ENCODE peak calls at places on chromosome 9, in seven cellular contexts. One of them, this sample, is unnamed.

GRCh38 chr9:108476574-108476973 is 379.2 kb downstream of the ACTL7B start:
- DNase-seq in HT1080: peak; percentile 45
- DNase-seq in BJ: no peak
- DNase-seq in fibroblast of the conjunctiva: no peak
- DNase-seq in nephron progenitor cell: no peak
- DNase-seq in upper lobe of left lung: no peak
- DNase-seq in neural crest cell: no peak
- DNase-seq in this sample: no peak

GRCh38 chr9:114291064-114291474 is 31.8 kb upstream of the ORM1 start:
- DNase-seq in HT1080: peak; percentile 71
- DNase-seq in BJ: no peak
- DNase-seq in fibroblast of the conjunctiva: peak; percentile 56
- DNase-seq in nephron progenitor cell: peak; percentile 91
- DNase-seq in upper lobe of left lung: no peak
- DNase-seq in neural crest cell: peak; percentile 87
- DNase-seq in this sample: peak; percentile 42

GRCh38 chr9:134634667-134635230 is 6.9 kb upstream of the COL5A1 start:
- DNase-seq in HT1080: no peak
- DNase-seq in BJ: no peak
- DNase-seq in fibroblast of the conjunctiva: no peak
- DNase-seq in nephron progenitor cell: no peak
- DNase-seq in upper lobe of left lung: peak; percentile 17
- DNase-seq in neural crest cell: no peak
- DNase-seq in this sample: no peak

GRCh38 chr9:94517254-94517653 is 37.6 kb upstream of the PCAT7 start:
- DNase-seq in HT1080: no peak
- DNase-seq in BJ: no peak
- DNase-seq in fibroblast of the conjunctiva: no peak
- DNase-seq in nephron progenitor cell: no peak
- DNase-seq in upper lobe of left lung: no peak
- DNase-seq in neural crest cell: no peak
- DNase-seq in this sample: no peak

GRCh38 chr9:21684231-21684630 is 118.2 kb upstream of the MTAP start:
- DNase-seq in HT1080: peak; percentile 32
- DNase-seq in BJ: no peak
- DNase-seq in fibroblast of the conjunctiva: no peak
- DNase-seq in nephron progenitor cell: no peak
- DNase-seq in upper lobe of left lung: no peak
- DNase-seq in neural crest cell: no peak
- DNase-seq in this sample: no peak

GRCh38 chr9:128987800-128988199 is 40.3 kb downstream of the NUP188 start:
- DNase-seq in HT1080: peak; percentile 72
- DNase-seq in BJ: peak; percentile 33
- DNase-seq in fibroblast of the conjunctiva: peak; percentile 72
- DNase-seq in nephron progenitor cell: no peak
- DNase-seq in upper lobe of left lung: no peak
- DNase-seq in neural crest cell: no peak
- DNase-seq in this sample: peak; percentile 79

GRCh38 chr9:110047955-110048472 is 159.9 kb downstream of the C9orf152 start:
- DNase-seq in HT1080: no peak
- DNase-seq in BJ: no peak
- DNase-seq in fibroblast of the conjunctiva: no peak
- DNase-seq in nephron progenitor cell: peak; percentile 52
- DNase-seq in upper lobe of left lung: peak; percentile 65
- DNase-seq in neural crest cell: peak; percentile 34
- DNase-seq in this sample: no peak

GRCh38 chr9:36288057-36288456 is 29.8 kb upstream of the GNE start:
- DNase-seq in HT1080: no peak
- DNase-seq in BJ: no peak
- DNase-seq in fibroblast of the conjunctiva: no peak
- DNase-seq in nephron progenitor cell: no peak
- DNase-seq in upper lobe of left lung: no peak
- DNase-seq in neural crest cell: no peak
- DNase-seq in this sample: no peak

GRCh38 chr9:127092041-127092608 is 30.3 kb downstream of the ANGPTL2 start:
- DNase-seq in HT1080: peak; percentile 62
- DNase-seq in BJ: no peak
- DNase-seq in fibroblast of the conjunctiva: no peak
- DNase-seq in nephron progenitor cell: no peak
- DNase-seq in upper lobe of left lung: no peak
- DNase-seq in neural crest cell: no peak
- DNase-seq in this sample: no peak

GRCh38 chr9:95511952-95512750 is 4.6 kb downstream of the PTCH1 start:
- DNase-seq in HT1080: peak; percentile 34
- DNase-seq in BJ: no peak
- DNase-seq in fibroblast of the conjunctiva: no peak
- DNase-seq in nephron progenitor cell: peak; percentile 38
- DNase-seq in upper lobe of left lung: peak; percentile 53
- DNase-seq in neural crest cell: no peak
- DNase-seq in this sample: no peak

GRCh38 chr9:121945849-121946248 is 147.3 kb downstream of the TTLL11 start:
- DNase-seq in HT1080: peak; percentile 85
- DNase-seq in BJ: no peak
- DNase-seq in fibroblast of the conjunctiva: no peak
- DNase-seq in nephron progenitor cell: no peak
- DNase-seq in upper lobe of left lung: no peak
- DNase-seq in neural crest cell: no peak
- DNase-seq in this sample: no peak

GRCh38 chr9:14373726-14374125 is 59.8 kb upstream of the NFIB start:
- DNase-seq in HT1080: no peak
- DNase-seq in BJ: no peak
- DNase-seq in fibroblast of the conjunctiva: no peak
- DNase-seq in nephron progenitor cell: no peak
- DNase-seq in upper lobe of left lung: no peak
- DNase-seq in neural crest cell: no peak
- DNase-seq in this sample: no peak

GRCh38 chr9:16002816-16003215 is 450.0 kb downstream of the CCDC171 start:
- DNase-seq in HT1080: peak; percentile 11
- DNase-seq in BJ: no peak
- DNase-seq in fibroblast of the conjunctiva: no peak
- DNase-seq in nephron progenitor cell: no peak
- DNase-seq in upper lobe of left lung: no peak
- DNase-seq in neural crest cell: no peak
- DNase-seq in this sample: no peak

GRCh38 chr9:107173422-107174180 is 109.5 kb upstream of the RAD23B start:
- DNase-seq in HT1080: no peak
- DNase-seq in BJ: no peak
- DNase-seq in fibroblast of the conjunctiva: no peak
- DNase-seq in nephron progenitor cell: no peak
- DNase-seq in upper lobe of left lung: no peak
- DNase-seq in neural crest cell: no peak
- DNase-seq in this sample: no peak

GRCh38 chr9:135885100-135885853 is 22.1 kb downstream of the CAMSAP1 start:
- DNase-seq in HT1080: peak; percentile 25
- DNase-seq in BJ: no peak
- DNase-seq in fibroblast of the conjunctiva: no peak
- DNase-seq in nephron progenitor cell: no peak
- DNase-seq in upper lobe of left lung: no peak
- DNase-seq in neural crest cell: no peak
- DNase-seq in this sample: no peak

GRCh38 chr9:135137398-135137832 is 49.9 kb downstream of the OLFM1 start:
- DNase-seq in HT1080: no peak
- DNase-seq in BJ: no peak
- DNase-seq in fibroblast of the conjunctiva: no peak
- DNase-seq in nephron progenitor cell: no peak
- DNase-seq in upper lobe of left lung: no peak
- DNase-seq in neural crest cell: peak; percentile 22
- DNase-seq in this sample: no peak

GRCh38 chr9:136722969-136723356 is 10.6 kb downstream of the DIPK1B start:
- DNase-seq in HT1080: peak; percentile 53
- DNase-seq in BJ: no peak
- DNase-seq in fibroblast of the conjunctiva: no peak
- DNase-seq in nephron progenitor cell: no peak
- DNase-seq in upper lobe of left lung: peak; percentile 76
- DNase-seq in neural crest cell: no peak
- DNase-seq in this sample: no peak

GRCh38 chr9:127183814-127184582 is 61.6 kb upstream of the ANGPTL2 start:
- DNase-seq in HT1080: no peak
- DNase-seq in BJ: peak; percentile 51
- DNase-seq in fibroblast of the conjunctiva: no peak
- DNase-seq in nephron progenitor cell: no peak
- DNase-seq in upper lobe of left lung: no peak
- DNase-seq in neural crest cell: no peak
- DNase-seq in this sample: no peak

GRCh38 chr9:124771867-124772621 is 933 bp upstream of the NR6A1 start:
- DNase-seq in HT1080: peak; percentile 78
- DNase-seq in BJ: no peak
- DNase-seq in fibroblast of the conjunctiva: no peak
- DNase-seq in nephron progenitor cell: peak; percentile 87
- DNase-seq in upper lobe of left lung: peak; percentile 95
- DNase-seq in neural crest cell: peak; percentile 80
- DNase-seq in this sample: no peak

GRCh38 chr9:107216331-107216730 is 66.7 kb upstream of the RAD23B start:
- DNase-seq in HT1080: no peak
- DNase-seq in BJ: no peak
- DNase-seq in fibroblast of the conjunctiva: no peak
- DNase-seq in nephron progenitor cell: no peak
- DNase-seq in upper lobe of left lung: no peak
- DNase-seq in neural crest cell: no peak
- DNase-seq in this sample: no peak

GRCh38 chr9:75914936-75915335 is 24.5 kb downstream of the PCSK5 start:
- DNase-seq in HT1080: no peak
- DNase-seq in BJ: no peak
- DNase-seq in fibroblast of the conjunctiva: no peak
- DNase-seq in nephron progenitor cell: no peak
- DNase-seq in upper lobe of left lung: no peak
- DNase-seq in neural crest cell: no peak
- DNase-seq in this sample: no peak